ENCODE peak calls at places on chromosomes 5 and 9, in ten cellular contexts. J is CD8-positive, alpha-beta memory T cell; L is activated T-helper 1 cell treated with anti-CD3 and anti-CD28 coated beads, Interleukin-12 subunit alpha, Interleukin-12 subunit beta, Interleukin-2, Interleukin-4 antibody, amounts not matched to agents 30 ng/mL and 10 ng/mL and 1 ng/mL, durations not matched to agents 14 hours and 24 hours and 36 hours; O is activated CD4-positive, alpha-beta T cell treated with anti-CD3 and anti-CD28 coated beads, Interleukin-2, amount 10 ng/mL, durations not matched to agents 7 days and 5 days; S is ureter; B is heart right ventricle; M is NCI-H1092 treated with DMSO at 0.1 percent for 48 hours; H is activated CD8-positive, alpha-beta memory T cell treated with anti-CD3 and anti-CD28 coated beads for 4 hours; Z is T follicular helper cell; V is kidney epithelial cell. X is an unnamed sample.

GRCh38 chr5:129698661-129699060 is 49.2 kb upstream of the MINAR2 start:
- DNase-seq in J (no peak), L (no peak), O (no peak), S (no peak), B (no peak), M (no peak), H (no peak), Z (no peak), V (no peak), X (no peak)

GRCh38 chr5:6885581-6885980 is 172.3 kb downstream of the TENT4A start:
- DNase-seq in J (no peak), L (no peak), O (no peak), S (no peak), B (no peak), M (no peak), H (no peak), Z (no peak), V (no peak), X (no peak)

GRCh38 chr9:93202919-93203712 is 19.2 kb downstream of the WNK2 start:
- DNase-seq in J (no peak), L (no peak), O (no peak), S (no peak), B (no peak), M (no peak), H (no peak), Z (no peak), V (no peak), X (no peak)

GRCh38 chr5:124080256-124080655 is 568.3 kb downstream of the CSNK1G3 start:
- DNase-seq in J (no peak), L (no peak), O (no peak), S (no peak), B (no peak), M (no peak), H (no peak), Z (no peak), V (no peak), X (no peak)

GRCh38 chr5:134022333-134022732 is 17.6 kb upstream of the VDAC1 start:
- DNase-seq in J (no peak), L (no peak), O (no peak), S (no peak), B (no peak), M (no peak), H (no peak), Z (no peak), V (no peak), X (peak)

GRCh38 chr5:154761062-154761740 is 6.0 kb downstream of the LARP1 start:
- DNase-seq in J (no peak), L (peak), O (peak), S (no peak), B (no peak), M (no peak), H (no peak), Z (peak), V (no peak), X (no peak)

GRCh38 chr5:77409870-77410621 is 82.1 kb downstream of the WDR41 start:
- DNase-seq in J (no peak), L (no peak), O (no peak), S (no peak), B (no peak), M (no peak), H (no peak), Z (no peak), V (no peak), X (no peak)

GRCh38 chr5:36200513-36200912 is 41.2 kb downstream of the NADK2 start:
- DNase-seq in J (no peak), L (no peak), O (no peak), S (no peak), B (no peak), M (no peak), H (no peak), Z (no peak), V (peak), X (no peak)

GRCh38 chr5:42767491-42768105 is 11.0 kb downstream of the CCDC152 start:
- DNase-seq in J (no peak), L (no peak), O (peak), S (no peak), B (no peak), M (peak), H (no peak), Z (no peak), V (no peak), X (peak)

GRCh38 chr5:171907731-171908343 is 98.6 kb downstream of the FBXW11 start:
- DNase-seq in J (peak), L (peak), O (peak), S (peak), B (peak), M (peak), H (no peak), Z (peak), V (peak), X (peak)

GRCh38 chr5:103434057-103434456 is 128.5 kb downstream of the NUDT12 start:
- DNase-seq in J (no peak), L (no peak), O (no peak), S (no peak), B (no peak), M (no peak), H (no peak), Z (no peak), V (no peak), X (no peak)

GRCh38 chr5:6396043-6396442 is 17.7 kb upstream of the MED10 start:
- DNase-seq in J (no peak), L (no peak), O (no peak), S (no peak), B (no peak), M (no peak), H (no peak), Z (no peak), V (no peak), X (no peak)

GRCh38 chr9:92501671-92502393 is 19.5 kb upstream of the ASPN start:
- DNase-seq in J (no peak), L (no peak), O (peak), S (no peak), B (no peak), M (peak), H (no peak), Z (no peak), V (no peak), X (peak)

GRCh38 chr9:16385590-16386578 is 484.6 kb downstream of the BNC2 start:
- DNase-seq in J (no peak), L (no peak), O (no peak), S (no peak), B (no peak), M (no peak), H (no peak), Z (no peak), V (peak), X (no peak)

GRCh38 chr5:81830602-81831001 is 79.7 kb upstream of the SSBP2 start:
- DNase-seq in J (no peak), L (no peak), O (no peak), S (no peak), B (no peak), M (no peak), H (no peak), Z (no peak), V (no peak), X (no peak)

GRCh38 chr5:6703791-6704190 is 9.4 kb upstream of the TENT4A start:
- DNase-seq in J (no peak), L (no peak), O (no peak), S (no peak), B (no peak), M (no peak), H (no peak), Z (no peak), V (no peak), X (no peak)

GRCh38 chr5:125215593-125215992 is 469.2 kb upstream of the ZNF608 start:
- DNase-seq in J (no peak), L (no peak), O (no peak), S (no peak), B (no peak), M (no peak), H (no peak), Z (no peak), V (no peak), X (no peak)

GRCh38 chr5:166488560-166488959 is 1802.9 kb upstream of the WWC1 start:
- DNase-seq in J (no peak), L (no peak), O (no peak), S (no peak), B (no peak), M (no peak), H (no peak), Z (no peak), V (no peak), X (no peak)

GRCh38 chr9:85043248-85043647 is 373.7 kb downstream of the NTRK2 start:
- DNase-seq in J (no peak), L (no peak), O (no peak), S (no peak), B (no peak), M (no peak), H (no peak), Z (no peak), V (no peak), X (no peak)

GRCh38 chr5:132504746-132505145 is 14.2 kb upstream of the IRF1 start:
- DNase-seq in J (no peak), L (no peak), O (no peak), S (no peak), B (no peak), M (no peak), H (no peak), Z (no peak), V (no peak), X (no peak)

GRCh38 chr9:7374966-7375650 is 424.5 kb downstream of the DMAC1 start:
- DNase-seq in J (no peak), L (no peak), O (no peak), S (no peak), B (no peak), M (peak), H (no peak), Z (no peak), V (no peak), X (peak)

GRCh38 chr9:13171261-13171660 is 108.2 kb downstream of the MPDZ start:
- DNase-seq in J (no peak), L (no peak), O (no peak), S (no peak), B (no peak), M (no peak), H (no peak), Z (no peak), V (no peak), X (no peak)

GRCh38 chr5:153358315-153358976 is 132.0 kb upstream of the GRIA1 start:
- DNase-seq in J (no peak), L (no peak), O (no peak), S (no peak), B (no peak), M (no peak), H (no peak), Z (no peak), V (no peak), X (no peak)

GRCh38 chr9:75269202-75269601 is 180.9 kb downstream of the OSTF1 start:
- DNase-seq in J (no peak), L (no peak), O (no peak), S (no peak), B (no peak), M (no peak), H (no peak), Z (no peak), V (no peak), X (no peak)

GRCh38 chr9:133991964-133992779 is at the start of gene VAV2:
- DNase-seq in J (peak), L (peak), O (peak), S (no peak), B (peak), M (peak), H (peak), Z (no peak), V (no peak), X (peak)

GRCh38 chr5:128494516-128494915 is 43.5 kb downstream of the FBN2 start:
- DNase-seq in J (no peak), L (no peak), O (no peak), S (no peak), B (no peak), M (no peak), H (no peak), Z (no peak), V (no peak), X (no peak)

GRCh38 chr9:14051459-14051858 is 262.5 kb downstream of the NFIB start:
- DNase-seq in J (no peak), L (no peak), O (no peak), S (no peak), B (no peak), M (no peak), H (no peak), Z (no peak), V (no peak), X (no peak)

GRCh38 chr5:175475248-175475647 is 3.1 kb upstream of the SFXN1 start:
- DNase-seq in J (no peak), L (no peak), O (no peak), S (no peak), B (no peak), M (no peak), H (no peak), Z (no peak), V (no peak), X (no peak)

GRCh38 chr5:93579561-93580386 is 1.2 kb downstream of the NR2F1-AS1 start:
- DNase-seq in J (no peak), L (no peak), O (no peak), S (no peak), B (no peak), M (peak), H (no peak), Z (no peak), V (no peak), X (peak)

GRCh38 chr9:108813951-108814601 is 41.7 kb downstream of the ACTL7B start:
- DNase-seq in J (no peak), L (no peak), O (no peak), S (no peak), B (peak), M (peak), H (no peak), Z (no peak), V (peak), X (peak)

GRCh38 chr9:88236531-88237453 is 98.5 kb upstream of the SPATA31C2 start:
- DNase-seq in J (no peak), L (no peak), O (no peak), S (no peak), B (peak), M (no peak), H (no peak), Z (no peak), V (no peak), X (peak)

GRCh38 chr5:31396611-31397295 is 135.1 kb downstream of the DROSHA start:
- DNase-seq in J (no peak), L (no peak), O (no peak), S (no peak), B (no peak), M (no peak), H (no peak), Z (no peak), V (no peak), X (no peak)

GRCh38 chr9:26310294-26310693 is 582.3 kb downstream of the CAAP1 start:
- DNase-seq in J (no peak), L (no peak), O (no peak), S (no peak), B (no peak), M (no peak), H (no peak), Z (no peak), V (peak), X (no peak)

GRCh38 chr9:97906236-97906831 is 16.0 kb downstream of the TRMO start:
- DNase-seq in J (peak), L (no peak), O (peak), S (no peak), B (peak), M (no peak), H (no peak), Z (peak), V (no peak), X (no peak)

GRCh38 chr5:158796812-158797497 is 302.8 kb downstream of the EBF1 start:
- DNase-seq in J (no peak), L (no peak), O (no peak), S (no peak), B (no peak), M (no peak), H (no peak), Z (no peak), V (no peak), X (no peak)

GRCh38 chr5:128464596-128464995 is 73.4 kb downstream of the FBN2 start:
- DNase-seq in J (no peak), L (no peak), O (no peak), S (no peak), B (peak), M (no peak), H (no peak), Z (no peak), V (no peak), X (no peak)

GRCh38 chr5:1772634-1773033 is 27.0 kb downstream of the MRPL36 start:
- DNase-seq in J (peak), L (no peak), O (no peak), S (no peak), B (no peak), M (no peak), H (no peak), Z (no peak), V (no peak), X (no peak)

GRCh38 chr9:129558551-129559505 is 62.1 kb downstream of the C9orf50 start:
- DNase-seq in J (no peak), L (no peak), O (no peak), S (no peak), B (no peak), M (no peak), H (no peak), Z (no peak), V (no peak), X (no peak)

GRCh38 chr5:74394924-74395880 is 245.3 kb downstream of the ENC1 start:
- DNase-seq in J (no peak), L (no peak), O (no peak), S (no peak), B (no peak), M (peak), H (no peak), Z (no peak), V (peak), X (no peak)